ENCODE peak calls at places on chromosomes 2 and 18, in nine cellular contexts. X is AG10803, V is GM03348, K is NCI-H1092, M is cardiac septum, B is IMR-90, Z is breast epithelium, T is renal cortical epithelial cell, O is posterior vena cava. Q is an unnamed sample.

GRCh38 chr2:216279459-216279858 is 92.8 kb downstream of the MARCHF4 start:
- DNase-seq in X (peak), V (peak), K (no peak), M (no peak), B (peak), Z (no peak), T (no peak), O (no peak), Q (no peak)

GRCh38 chr2:23651187-23651983 is 266.4 kb downstream of the KLHL29 start:
- DNase-seq in X (peak), V (peak), K (no peak), M (no peak), B (peak), Z (no peak), T (peak), O (no peak), Q (peak)

GRCh38 chr2:171025199-171025598 is 96.1 kb downstream of the GORASP2 start:
- DNase-seq in X (no peak), V (no peak), K (no peak), M (no peak), B (no peak), Z (no peak), T (no peak), O (no peak), Q (no peak)

GRCh38 chr18:7300971-7301553 is 70.2 kb downstream of the LRRC30 start:
- DNase-seq in X (no peak), V (no peak), K (no peak), M (no peak), B (no peak), Z (no peak), T (peak), O (no peak), Q (no peak)

GRCh38 chr18:31573047-31573446 is 18.6 kb upstream of the TTR start:
- DNase-seq in X (no peak), V (no peak), K (no peak), M (no peak), B (no peak), Z (no peak), T (no peak), O (no peak), Q (no peak)

GRCh38 chr2:201781583-201782051 is 884 bp upstream of the ALS2 start:
- DNase-seq in X (peak), V (no peak), K (no peak), M (no peak), B (no peak), Z (no peak), T (no peak), O (no peak), Q (no peak)

GRCh38 chr2:112821682-112822081 is 14.9 kb downstream of the IL1B start:
- DNase-seq in X (no peak), V (no peak), K (no peak), M (no peak), B (no peak), Z (no peak), T (no peak), O (no peak), Q (no peak)

GRCh38 chr2:156340818-156341481 is 8.4 kb upstream of the NR4A2 start:
- DNase-seq in X (peak), V (no peak), K (no peak), M (no peak), B (peak), Z (no peak), T (no peak), O (no peak), Q (no peak)

GRCh38 chr2:174120346-174120745 is 128.0 kb downstream of the OLA1 start:
- DNase-seq in X (no peak), V (no peak), K (no peak), M (no peak), B (peak), Z (no peak), T (peak), O (no peak), Q (no peak)

GRCh38 chr2:54641988-54642387 is 81.5 kb upstream of the EML6 start:
- DNase-seq in X (no peak), V (no peak), K (no peak), M (no peak), B (no peak), Z (no peak), T (no peak), O (no peak), Q (no peak)

GRCh38 chr2:166112193-166112605 is 15.6 kb downstream of the SCN1A start:
- DNase-seq in X (no peak), V (no peak), K (no peak), M (no peak), B (peak), Z (no peak), T (no peak), O (no peak), Q (no peak)

GRCh38 chr2:47898089-47898731 is 8.1 kb downstream of the FBXO11 start:
- DNase-seq in X (no peak), V (no peak), K (no peak), M (no peak), B (no peak), Z (no peak), T (peak), O (no peak), Q (no peak)

GRCh38 chr2:68878753-68879152 is 7.6 kb upstream of the BMP10 start:
- DNase-seq in X (no peak), V (no peak), K (no peak), M (no peak), B (peak), Z (no peak), T (no peak), O (no peak), Q (no peak)

GRCh38 chr2:58336416-58336815 is 95.3 kb upstream of the FANCL start:
- DNase-seq in X (no peak), V (no peak), K (no peak), M (no peak), B (no peak), Z (no peak), T (no peak), O (no peak), Q (no peak)

GRCh38 chr18:62771494-62771893 is 56.2 kb downstream of the PHLPP1 start:
- DNase-seq in X (no peak), V (no peak), K (no peak), M (no peak), B (no peak), Z (no peak), T (no peak), O (no peak), Q (no peak)

GRCh38 chr18:46623541-46623940 is 33.5 kb downstream of the LOXHD1 start:
- DNase-seq in X (peak), V (peak), K (no peak), M (no peak), B (no peak), Z (no peak), T (no peak), O (no peak), Q (no peak)

GRCh38 chr2:177020524-177021119 is 192.0 kb upstream of the HNRNPA3 start:
- DNase-seq in X (no peak), V (no peak), K (no peak), M (no peak), B (no peak), Z (no peak), T (no peak), O (no peak), Q (no peak)

GRCh38 chr2:108870069-108870644 is 83.6 kb downstream of the CCDC138 start:
- DNase-seq in X (no peak), V (no peak), K (no peak), M (no peak), B (no peak), Z (no peak), T (no peak), O (no peak), Q (no peak)

GRCh38 chr18:59556265-59556664 is 141.0 kb downstream of the CCBE1 start:
- DNase-seq in X (peak), V (peak), K (no peak), M (no peak), B (peak), Z (no peak), T (peak), O (no peak), Q (no peak)

GRCh38 chr2:49288113-49288710 is 133.9 kb upstream of the FSHR start:
- DNase-seq in X (no peak), V (no peak), K (no peak), M (no peak), B (no peak), Z (no peak), T (no peak), O (no peak), Q (no peak)

GRCh38 chr2:28751956-28752607 is 452 bp downstream of the PPP1CB start:
- DNase-seq in X (no peak), V (peak), K (no peak), M (peak), B (no peak), Z (no peak), T (no peak), O (no peak), Q (no peak)

GRCh38 chr2:188527701-188528100 is 236.0 kb downstream of the GULP1 start:
- DNase-seq in X (peak), V (no peak), K (no peak), M (no peak), B (no peak), Z (no peak), T (no peak), O (no peak), Q (no peak)

GRCh38 chr2:201021914-201022313 is 49.6 kb downstream of the HYCC2 start:
- DNase-seq in X (no peak), V (no peak), K (no peak), M (no peak), B (no peak), Z (no peak), T (no peak), O (no peak), Q (no peak)

GRCh38 chr2:112162341-112162740 is 24.2 kb downstream of the FBLN7 start:
- DNase-seq in X (no peak), V (no peak), K (no peak), M (peak), B (no peak), Z (no peak), T (no peak), O (peak), Q (no peak)

GRCh38 chr2:152647417-152648010 is 69.7 kb downstream of the PRPF40A start:
- DNase-seq in X (peak), V (peak), K (peak), M (no peak), B (peak), Z (no peak), T (no peak), O (peak), Q (no peak)

GRCh38 chr2:178328037-178328436 is 122.9 kb downstream of the PRKRA start:
- DNase-seq in X (peak), V (no peak), K (no peak), M (no peak), B (peak), Z (no peak), T (peak), O (no peak), Q (no peak)

GRCh38 chr2:54471221-54471711 is 15.1 kb downstream of the SPTBN1 start:
- DNase-seq in X (peak), V (peak), K (no peak), M (no peak), B (peak), Z (no peak), T (peak), O (no peak), Q (peak)

GRCh38 chr2:17972991-17973390 is 94.5 kb downstream of the KCNS3 start:
- DNase-seq in X (no peak), V (no peak), K (no peak), M (no peak), B (no peak), Z (no peak), T (no peak), O (no peak), Q (no peak)

GRCh38 chr2:183037660-183038340 is 457 bp downstream of the NCKAP1 start:
- DNase-seq in X (peak), V (peak), K (peak), M (peak), B (no peak), Z (peak), T (no peak), O (peak), Q (no peak)

GRCh38 chr2:142094233-142094632 is 36.6 kb downstream of the LRP1B start:
- DNase-seq in X (no peak), V (no peak), K (no peak), M (no peak), B (no peak), Z (no peak), T (no peak), O (no peak), Q (no peak)